ENCODE peak calls at places on chromosomes 11 and 22, in six cellular contexts. N is stimulated activated CD8-positive, alpha-beta memory T cell treated with anti-CD3 and anti-CD28 coated beads, Interleukin-7, amount 100 ng/mL, for 1 hour; O is mucosa of descending colon; Y is coronary artery; W is activated naive CD8-positive, alpha-beta T cell treated with anti-CD3 and anti-CD28 coated beads for 36 hours; X is EH. U is an unnamed sample.

GRCh38 chr11:10770626-10771254 is 19.7 kb downstream of the CTR9 start:
- DNase-seq in N (no peak), O (peak; percentile 43), Y (no peak), W (peak; percentile 10), X (peak; percentile 64), U (no peak)

GRCh38 chr22:29907753-29908515 is 25.0 kb downstream of the MTMR3 start:
- DNase-seq in N (no peak), O (peak; percentile 83), Y (no peak), W (peak; percentile 4), X (peak; percentile 96), U (no peak)

GRCh38 chr11:34844466-34845112 is 71.6 kb downstream of the APIP start:
- DNase-seq in N (no peak), O (no peak), Y (no peak), W (no peak), X (no peak), U (no peak)

GRCh38 chr22:36155702-36156101 is 4.9 kb downstream of the APOL3 start:
- DNase-seq in N (no peak), O (peak; percentile 45), Y (no peak), W (no peak), X (peak; percentile 45), U (no peak)

GRCh38 chr22:35406443-35406842 is 6.5 kb downstream of the MCM5 start:
- DNase-seq in N (no peak), O (no peak), Y (no peak), W (no peak), X (no peak), U (no peak)

GRCh38 chr11:60743058-60743457 is 13.6 kb upstream of the MS4A15 start:
- DNase-seq in N (no peak), O (no peak), Y (no peak), W (no peak), X (no peak), U (no peak)

GRCh38 chr11:2590951-2591754 is 108.6 kb downstream of the KCNQ1OT1 start:
- DNase-seq in N (no peak), O (peak; percentile 14), Y (peak; percentile 58), W (no peak), X (no peak), U (peak; percentile 9)

GRCh38 chr11:65873280-65874156 is 918 bp upstream of the EFEMP2 start:
- DNase-seq in N (peak; percentile 96), O (peak; percentile 99), Y (peak; percentile 97), W (peak; percentile 97), X (peak; percentile 93), U (peak; percentile 98)

GRCh38 chr11:127943763-127944162 is 643.6 kb downstream of the ETS1 start:
- DNase-seq in N (no peak), O (no peak), Y (no peak), W (no peak), X (no peak), U (no peak)

GRCh38 chr22:31126128-31126868 is 3.5 kb downstream of the INPP5J start:
- DNase-seq in N (no peak), O (peak; percentile 26), Y (no peak), W (no peak), X (no peak), U (no peak)

GRCh38 chr22:49155039-49155808 is 672.4 kb downstream of the BRD1 start:
- DNase-seq in N (no peak), O (no peak), Y (no peak), W (no peak), X (no peak), U (no peak)

GRCh38 chr22:24178502-24179440 is 2.5 kb upstream of the SUSD2 start:
- DNase-seq in N (no peak), O (no peak), Y (no peak), W (no peak), X (no peak), U (no peak)

GRCh38 chr11:111269146-111269868 is 23.8 kb downstream of the POU2AF2 start:
- DNase-seq in N (no peak), O (no peak), Y (no peak), W (no peak), X (peak; percentile 2), U (no peak)

GRCh38 chr11:41984023-41984422 is 524.6 kb upstream of the LRRC4C start:
- DNase-seq in N (no peak), O (no peak), Y (no peak), W (no peak), X (no peak), U (no peak)

GRCh38 chr22:19764050-19764593 is 3.5 kb downstream of the TBX1 start:
- DNase-seq in N (no peak), O (no peak), Y (no peak), W (no peak), X (no peak), U (no peak)

GRCh38 chr22:44180706-44181032 is at the start of gene PARVG:
- DNase-seq in N (peak; percentile 9), O (no peak), Y (no peak), W (peak; percentile 38), X (no peak), U (peak; percentile 56)

GRCh38 chr22:38638734-38639133 is 17.5 kb downstream of the FAM227A start:
- DNase-seq in N (no peak), O (no peak), Y (no peak), W (no peak), X (no peak), U (no peak)

GRCh38 chr22:41885116-41885515 is 29.8 kb downstream of the SHISA8 start:
- DNase-seq in N (no peak), O (no peak), Y (no peak), W (no peak), X (peak; percentile 46), U (no peak)

GRCh38 chr11:2674681-2675131 is 25.1 kb downstream of the KCNQ1OT1 start:
- DNase-seq in N (no peak), O (no peak), Y (peak; percentile 72), W (no peak), X (no peak), U (no peak)

GRCh38 chr11:47641585-47642098 is 717 bp downstream of the MTCH2 start:
- DNase-seq in N (no peak), O (no peak), Y (no peak), W (no peak), X (peak; percentile 19), U (no peak)

GRCh38 chr22:48309115-48309705 is 1518.5 kb downstream of the BRD1 start:
- DNase-seq in N (no peak), O (no peak), Y (peak; percentile 63), W (no peak), X (no peak), U (no peak)

GRCh38 chr22:46057762-46058420 is 80.9 kb upstream of the WNT7B start:
- DNase-seq in N (no peak), O (peak; percentile 50), Y (peak; percentile 81), W (peak; percentile 31), X (peak; percentile 85), U (no peak)

GRCh38 chr22:22380098-22381030 is 128.2 kb downstream of the ZNF280B start:
- DNase-seq in N (no peak), O (no peak), Y (no peak), W (no peak), X (no peak), U (no peak)

GRCh38 chr11:104130161-104130560 is 33.8 kb downstream of the PDGFD start:
- DNase-seq in N (no peak), O (no peak), Y (no peak), W (no peak), X (no peak), U (no peak)

GRCh38 chr11:10414181-10414580 is 40.9 kb upstream of the AMPD3 start:
- DNase-seq in N (no peak), O (no peak), Y (no peak), W (no peak), X (no peak), U (no peak)

GRCh38 chr22:50082197-50082715 is 3.0 kb downstream of the MLC1 start:
- DNase-seq in N (no peak), O (no peak), Y (no peak), W (no peak), X (no peak), U (no peak)

GRCh38 chr11:75583710-75584658 is 21.9 kb downstream of the SERPINH1 start:
- DNase-seq in N (no peak), O (peak; percentile 61), Y (peak; percentile 87), W (no peak), X (peak; percentile 68), U (no peak)